ENCODE peak calls at places on chromosomes 16 and 17, in ten cellular contexts. Z is GM23338, P is A549, F is adrenal gland, V is ovary, H is MM.1S, Y is left lung, E is right cardiac atrium, D is prostate gland, T is thoracic aorta. X is an unnamed sample. For H3K4me1, the result is how much of the 10 kb centered on the place peaks cover.

GRCh38 chr17:9226794-9227135 is 205.5 kb downstream of the NTN1 start:
- DNase-seq in F (no peak), P (no peak), T (no peak), E (no peak), Y (peak), Z (peak), V (no peak), H (peak), D (no peak), X (no peak)

GRCh38 chr17:14337596-14338079 is 36.8 kb downstream of the HS3ST3B1 start:
- DNase-seq in D (no peak), Y (no peak), F (no peak), E (no peak), Z (no peak), V (no peak), T (no peak), H (no peak), P (no peak), X (no peak)

GRCh38 chr17:82382933-82383255 is 11.3 kb downstream of the UTS2R start:
- DNase-seq in Z (no peak), D (no peak), T (no peak), E (no peak), Y (peak), H (no peak), V (no peak), P (no peak), F (no peak), X (no peak)

GRCh38 chr17:81814748-81815645 is 11.0 kb downstream of the GCGR start:
- DNase-seq in T (no peak), P (no peak), D (no peak), Z (no peak), V (no peak), H (no peak), Y (no peak), F (no peak), E (no peak), X (no peak)

GRCh38 chr16:4902038-4902437 is 34.9 kb downstream of the PPL start:
- DNase-seq in Z (no peak), H (no peak), V (no peak), Y (peak), D (no peak), P (no peak), T (no peak), E (no peak), F (no peak), X (no peak)

GRCh38 chr17:15971108-15971507 is 26.2 kb downstream of the ADORA2B start:
- DNase-seq in T (no peak), P (no peak), V (no peak), Y (no peak), H (no peak), Z (peak), E (no peak), F (no peak), D (no peak), X (no peak)

GRCh38 chr17:72735602-72736001 is 356.9 kb downstream of the SLC39A11 start:
- DNase-seq in Y (no peak), F (no peak), H (no peak), V (no peak), E (no peak), T (no peak), Z (no peak), D (no peak), P (no peak), X (no peak)

GRCh38 chr16:56964243-56965148 is 2.7 kb downstream of the CETP start:
- DNase-seq in F (peak), V (peak), Y (peak), P (peak), T (peak), E (peak), H (peak), D (peak), Z (peak), X (no peak)

GRCh38 chr17:29124931-29125270 is 55.3 kb downstream of the MYO18A start:
- DNase-seq in V (no peak), D (no peak), E (peak), F (peak), H (no peak), P (no peak), T (no peak), Z (no peak), Y (peak), X (no peak)

GRCh38 chr17:62641101-62641500 is 13.6 kb downstream of the MRC2 start:
- DNase-seq in E (no peak), F (no peak), H (no peak), Y (no peak), P (no peak), T (no peak), Z (no peak), V (no peak), D (no peak), X (no peak)

GRCh38 chr16:4293822-4294457 is 21.1 kb upstream of the TFAP4 start:
- DNase-seq in D (peak), F (peak), E (peak), Z (peak), V (peak), Y (no peak), P (peak), H (no peak), T (no peak), X (no peak)

GRCh38 chr17:80427366-80428282 is 12.7 kb downstream of the ENDOV start:
- DNase-seq in P (no peak), Z (no peak), D (no peak), H (no peak), F (no peak), Y (peak), V (no peak), T (no peak), E (no peak), X (no peak)

GRCh38 chr17:50240876-50241275 is 33.4 kb upstream of the TMEM92 start:
- DNase-seq in F (no peak), P (no peak), V (no peak), H (no peak), Z (no peak), Y (no peak), T (no peak), D (no peak), E (no peak), X (no peak)

GRCh38 chr16:24915019-24915418 is 69.3 kb downstream of the SLC5A11 start:
- DNase-seq in Y (no peak), E (no peak), P (no peak), H (no peak), F (no peak), Z (no peak), T (no peak), V (no peak), D (no peak), X (no peak)

GRCh38 chr16:88531931-88532433 is 38.2 kb upstream of the ZC3H18 start:
- DNase-seq in V (no peak), Z (no peak), E (peak), F (no peak), H (no peak), T (no peak), Y (peak), D (no peak), P (no peak), X (no peak)

GRCh38 chr16:69861276-69862030 is 89.7 kb upstream of the CLEC18A start:
- DNase-seq in T (peak), E (peak), Z (no peak), H (no peak), V (peak), P (no peak), D (peak), Y (no peak), F (peak), X (no peak)

GRCh38 chr17:19897901-19898300 is 30.2 kb upstream of the ULK2 start:
- DNase-seq in V (no peak), E (no peak), T (no peak), Y (no peak), P (no peak), D (no peak), F (no peak), Z (no peak), H (no peak), X (no peak)

GRCh38 chr16:7303014-7303676 is 29.5 kb upstream of the RBFOX1 start:
- DNase-seq in T (no peak), V (no peak), Y (peak), D (no peak), Z (peak), E (no peak), P (no peak), F (no peak), H (no peak), X (no peak)

GRCh38 chr17:61579961-61580360 is 11.1 kb downstream of the NACA2 start:
- DNase-seq in V (no peak), T (no peak), E (no peak), Z (peak), H (peak), Y (no peak), P (no peak), D (no peak), F (no peak), X (no peak)

GRCh38 chr17:81338301-81339179 is 43.4 kb upstream of the SLC38A10 start:
- DNase-seq in D (no peak), V (peak), E (no peak), Y (peak), F (no peak), P (no peak), T (no peak), Z (no peak), H (no peak), X (no peak)

GRCh38 chr17:67360880-67361279 is 5.5 kb downstream of the PSMD12 start:
- DNase-seq in H (no peak), P (no peak), Y (no peak), T (no peak), Z (no peak), D (no peak), F (no peak), E (no peak), V (no peak), X (no peak)

GRCh38 chr17:67353929-67354557 is 12.3 kb downstream of the PSMD12 start:
- DNase-seq in D (no peak), V (no peak), Y (no peak), H (no peak), Z (peak), E (no peak), F (no peak), P (no peak), T (no peak), X (no peak)

GRCh38 chr17:67362173-67362572 is 4.2 kb downstream of the PSMD12 start:
- DNase-seq in E (no peak), F (no peak), T (no peak), Z (no peak), V (no peak), P (no peak), Y (no peak), D (no peak), H (no peak), X (no peak)

GRCh38 chr17:67359960-67360817 is 6.2 kb downstream of the PSMD12 start:
- DNase-seq in P (peak), D (no peak), V (no peak), H (peak), Z (peak), Y (no peak), F (no peak), E (no peak), T (no peak), X (no peak)

DNA sequence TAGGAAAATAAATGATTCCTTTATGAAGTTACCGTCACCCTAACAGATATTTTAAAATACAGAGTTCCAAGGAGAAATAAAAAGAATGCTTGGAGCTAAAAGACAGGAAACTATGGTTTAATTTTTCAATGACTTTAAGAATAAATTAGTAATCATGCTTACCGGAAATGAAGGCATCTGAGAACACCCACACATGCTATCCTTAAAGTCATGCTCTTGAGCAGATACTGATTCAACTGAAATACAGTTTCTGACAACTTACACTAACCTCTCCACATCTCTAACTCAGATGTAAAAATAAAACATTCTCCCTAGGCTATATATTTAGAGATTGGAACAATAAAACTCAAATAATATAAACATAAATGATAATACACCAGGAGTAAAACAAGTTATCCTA is 7.8 kb downstream of the PSMD12 start:
- DNase-seq in Y (no peak), Z (no peak), P (no peak), H (no peak), T (no peak), V (no peak), E (no peak), F (no peak), D (no peak), X (no peak)
- H3K4me1 ChIP-seq in Y (under half), Z (under half), P (under half), H (under half), T (under half), V (under half), E (under half), F (under half), D (under half), X (under half)

GRCh38 chr17:45314761-45315549 is 1.9 kb downstream of the MAP3K14 start:
- DNase-seq in P (peak), V (no peak), Y (no peak), D (no peak), Z (no peak), F (no peak), H (peak), T (no peak), E (no peak), X (no peak)
- H3K4me1 ChIP-seq in P (half or more), V (under half), Y (under half), D (under half), Z (under half), F (half or more), H (half or more), T (half or more), E (under half), X (half or more)

GRCh38 chr16:66603537-66604375 is 748 bp upstream of the CMTM3 start:
- DNase-seq in F (peak), V (peak), E (peak), P (peak), H (peak), D (peak), T (no peak), Y (no peak), Z (peak), X (no peak)

GRCh38 chr16:66604376-66605176 is at the start of gene CMTM3:
- DNase-seq in H (peak), V (peak), Y (peak), P (peak), T (no peak), Z (peak), E (peak), D (no peak), F (peak), X (no peak)

GRCh38 chr16:66606000-66606751 is 1.7 kb downstream of the CMTM3 start:
- DNase-seq in E (no peak), Z (no peak), P (no peak), V (no peak), H (no peak), F (no peak), Y (no peak), D (no peak), T (no peak), X (no peak)

GRCh38 chr16:66608241-66609138 is 4.0 kb downstream of the CMTM3 start:
- DNase-seq in E (peak), V (peak), D (peak), Z (peak), T (peak), Y (peak), F (peak), P (peak), H (peak), X (no peak)

GRCh38 chr16:66605177-66605999 is 884 bp downstream of the CMTM3 start:
- DNase-seq in Y (peak), F (peak), D (no peak), E (peak), V (peak), P (peak), T (no peak), Z (peak), H (no peak), X (no peak)
- H3K4me1 ChIP-seq in Y (under half), F (under half), D (under half), E (under half), V (under half), P (under half), T (under half), Z (under half), H (under half), X (under half)

DNA sequence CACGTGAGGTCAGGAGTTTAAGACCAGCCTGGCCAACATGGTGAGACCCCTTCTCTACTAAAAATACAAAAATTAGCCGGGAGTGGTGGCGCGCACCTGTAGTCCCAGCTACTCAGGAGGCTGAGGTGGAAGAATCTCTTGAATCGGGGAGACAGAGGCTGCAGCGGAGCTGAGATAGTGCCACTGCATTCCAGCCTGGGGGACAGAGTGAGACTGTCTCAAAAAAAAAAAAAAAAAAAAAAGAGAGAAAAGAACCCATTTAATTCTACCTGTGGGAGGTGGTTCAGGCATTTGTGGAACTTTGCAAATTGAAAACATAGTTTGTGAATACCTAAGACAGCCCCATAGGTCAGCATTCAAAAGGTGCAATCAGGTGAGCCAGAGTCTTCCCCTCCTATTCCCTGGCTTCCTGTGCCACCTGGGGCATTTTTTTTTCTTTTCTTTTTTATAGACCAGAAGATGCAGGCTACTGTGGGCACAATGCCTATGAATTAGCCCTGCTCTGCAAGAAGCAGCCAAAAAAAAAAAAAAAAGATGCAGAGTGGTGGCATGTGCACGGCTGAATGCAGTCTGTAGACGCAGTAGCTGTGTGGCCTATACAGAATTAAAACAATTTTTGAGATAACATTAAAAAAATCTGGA is 9.1 kb upstream of the SOCS3 start:
- DNase-seq in H (no peak), F (no peak), D (no peak), E (no peak), Y (peak), T (no peak), V (no peak), Z (peak), P (no peak), X (no peak)
- H3K4me1 ChIP-seq in H (under half), F (under half), D (under half), E (under half), Y (under half), T (under half), V (under half), Z (half or more), P (under half), X (under half)

X was measured in Panc1.